ENCODE peak calls at places on chromosomes 7 and 10, in ten cellular contexts. T is NCI-H1105 treated with DMSO at 0.1 percent for 48 hours; H is stimulated activated naive CD4-positive, alpha-beta T cell treated with Interleukin-2 at 50 U/mL for 16 hours; Z is NCI-H2081; P is fibroblast of lung; V is NCI-H526; B is activated CD4-positive, alpha-beta T cell treated with anti-CD3 and anti-CD28 coated beads, Interleukin-2, amount 50 U/mL, for 24 hours; G is suprapubic skin; L is body of pancreas; J is GOT3. R is an unnamed sample.

GRCh38 chr10:122786269-122786668 is 59.4 kb downstream of the CUZD1 start:
- DNase-seq in T (no peak), H (no peak), Z (no peak), P (peak), V (no peak), B (no peak), G (no peak), L (no peak), J (no peak), R (no peak)

GRCh38 chr7:108313086-108313485 is 143.2 kb downstream of the NRCAM start:
- DNase-seq in T (no peak), H (no peak), Z (no peak), P (no peak), V (no peak), B (no peak), G (no peak), L (no peak), J (no peak), R (no peak)

GRCh38 chr10:14742382-14742781 is 32.3 kb downstream of the FAM107B start:
- DNase-seq in T (no peak), H (no peak), Z (no peak), P (no peak), V (no peak), B (no peak), G (no peak), L (no peak), J (no peak), R (no peak)

GRCh38 chr10:89889610-89890009 is 188.2 kb downstream of the KIF20B start:
- DNase-seq in T (no peak), H (no peak), Z (no peak), P (no peak), V (no peak), B (no peak), G (no peak), L (no peak), J (no peak), R (no peak)

GRCh38 chr10:43317422-43317821 is 50.6 kb upstream of the RASGEF1A start:
- DNase-seq in T (no peak), H (no peak), Z (no peak), P (no peak), V (no peak), B (no peak), G (no peak), L (no peak), J (no peak), R (no peak)

GRCh38 chr7:74587435-74588126 is 69.9 kb upstream of the GTF2I start:
- DNase-seq in T (no peak), H (no peak), Z (no peak), P (peak), V (peak), B (no peak), G (peak), L (peak), J (peak), R (no peak)

GRCh38 chr7:80263821-80264220 is 129.2 kb downstream of the GNAI1 start:
- DNase-seq in T (no peak), H (no peak), Z (no peak), P (no peak), V (no peak), B (no peak), G (no peak), L (no peak), J (no peak), R (no peak)

GRCh38 chr7:1899951-1900762 is 230.1 kb downstream of the ELFN1 start:
- DNase-seq in T (no peak), H (no peak), Z (no peak), P (peak), V (no peak), B (no peak), G (no peak), L (no peak), J (no peak), R (peak)

GRCh38 chr7:152436279-152437147 is 710 bp upstream of the KMT2C start:
- DNase-seq in T (peak), H (peak), Z (peak), P (peak), V (peak), B (peak), G (peak), L (peak), J (peak), R (peak)

GRCh38 chr10:129933456-129934092 is 30.5 kb downstream of the EBF3 start:
- DNase-seq in T (no peak), H (no peak), Z (no peak), P (no peak), V (no peak), B (no peak), G (no peak), L (no peak), J (no peak), R (no peak)

GRCh38 chr7:128891110-128891941 is 19.2 kb downstream of the KCP start:
- DNase-seq in T (peak), H (no peak), Z (no peak), P (no peak), V (peak), B (no peak), G (no peak), L (no peak), J (no peak), R (no peak)

GRCh38 chr10:118101501-118101900 is 54.8 kb upstream of the RAB11FIP2 start:
- DNase-seq in T (no peak), H (no peak), Z (no peak), P (peak), V (no peak), B (no peak), G (no peak), L (no peak), J (no peak), R (no peak)

GRCh38 chr7:96322847-96323461 is 1.1 kb upstream of the SLC25A13 start:
- DNase-seq in T (no peak), H (no peak), Z (no peak), P (no peak), V (no peak), B (no peak), G (no peak), L (no peak), J (no peak), R (no peak)

GRCh38 chr10:4080225-4080624 is 295.2 kb upstream of the KLF6 start:
- DNase-seq in T (no peak), H (no peak), Z (no peak), P (no peak), V (no peak), B (no peak), G (no peak), L (no peak), J (no peak), R (no peak)

GRCh38 chr7:77570330-77571011 is 33.4 kb downstream of the PTPN12 start:
- DNase-seq in T (no peak), H (no peak), Z (no peak), P (peak), V (no peak), B (no peak), G (no peak), L (no peak), J (no peak), R (no peak)

GRCh38 chr7:149873968-149874643 is at the start of gene ATP6V0E2:
- DNase-seq in T (peak), H (no peak), Z (no peak), P (no peak), V (peak), B (no peak), G (no peak), L (no peak), J (no peak), R (peak)

GRCh38 chr10:71613303-71613777 is 106.2 kb downstream of the C10orf105 start:
- DNase-seq in T (no peak), H (no peak), Z (no peak), P (no peak), V (no peak), B (no peak), G (no peak), L (no peak), J (no peak), R (no peak)

GRCh38 chr10:49271346-49271745 is 27.6 kb upstream of the C10orf71 start:
- DNase-seq in T (no peak), H (no peak), Z (no peak), P (no peak), V (no peak), B (no peak), G (no peak), L (no peak), J (no peak), R (no peak)

GRCh38 chr7:92717982-92718716 is 118.2 kb downstream of the CDK6 start:
- DNase-seq in T (peak), H (peak), Z (peak), P (peak), V (peak), B (no peak), G (peak), L (peak), J (no peak), R (peak)

GRCh38 chr7:42344168-42344755 is 107.3 kb upstream of the GLI3 start:
- DNase-seq in T (no peak), H (no peak), Z (no peak), P (no peak), V (no peak), B (no peak), G (no peak), L (no peak), J (no peak), R (no peak)

GRCh38 chr7:85070967-85071628 is 115.8 kb downstream of the SEMA3D start:
- DNase-seq in T (no peak), H (no peak), Z (peak), P (peak), V (no peak), B (no peak), G (no peak), L (no peak), J (no peak), R (no peak)

GRCh38 chr10:105063796-105064195 is 422.7 kb downstream of the SORCS3 start:
- DNase-seq in T (peak), H (no peak), Z (no peak), P (peak), V (peak), B (no peak), G (no peak), L (peak), J (no peak), R (no peak)

GRCh38 chr7:145732521-145732920 is 384.1 kb upstream of the CNTNAP2 start:
- DNase-seq in T (peak), H (no peak), Z (peak), P (no peak), V (no peak), B (no peak), G (no peak), L (no peak), J (no peak), R (no peak)

GRCh38 chr7:45402480-45403218 is 171.5 kb upstream of the ADCY1 start:
- DNase-seq in T (no peak), H (no peak), Z (no peak), P (peak), V (no peak), B (no peak), G (no peak), L (no peak), J (no peak), R (no peak)

GRCh38 chr7:42831051-42831952 is 80.6 kb downstream of the C7orf25 start:
- DNase-seq in T (peak), H (no peak), Z (no peak), P (peak), V (peak), B (no peak), G (no peak), L (peak), J (no peak), R (no peak)

GRCh38 chr7:159027091-159027802 is 117.4 kb downstream of the VIPR2 start:
- DNase-seq in T (no peak), H (no peak), Z (no peak), P (no peak), V (no peak), B (no peak), G (peak), L (no peak), J (no peak), R (no peak)

GRCh38 chr7:5701085-5701914 is 80.2 kb downstream of the RNF216 start:
- DNase-seq in T (no peak), H (peak), Z (no peak), P (peak), V (no peak), B (peak), G (no peak), L (no peak), J (no peak), R (peak)

GRCh38 chr10:110764793-110765512 is 106.8 kb upstream of the PDCD4 start:
- DNase-seq in T (no peak), H (no peak), Z (no peak), P (no peak), V (no peak), B (no peak), G (no peak), L (no peak), J (no peak), R (no peak)

GRCh38 chr7:149783386-149784250 is 10.2 kb upstream of the ZNF467 start:
- DNase-seq in T (no peak), H (no peak), Z (no peak), P (no peak), V (no peak), B (no peak), G (no peak), L (no peak), J (no peak), R (no peak)